ENCODE peak calls at places on chromosomes 1 and 21, in seven cellular contexts. B is H9, C is IMR-90, K is H1, T is mesenchymal stem cell, G is neuronal stem cell, E is mesendoderm. N is an unnamed sample.

GRCh38 chr21:38944903-38945302 is 139.2 kb downstream of the ETS2 start:
- DNase-seq in B (peak), C (no peak), K (peak), T (no peak), G (no peak), E (peak), N (no peak)

GRCh38 chr21:31872072-31872451 is 758 bp upstream of the HUNK start:
- DNase-seq in B (no peak), C (no peak), K (no peak), T (no peak), G (no peak), E (no peak), N (no peak)

GRCh38 chr1:23178931-23179330 is 10.3 kb upstream of the LUZP1 start:
- DNase-seq in B (no peak), C (peak), K (no peak), T (peak), G (no peak), E (no peak), N (peak)

GRCh38 chr21:22993144-22993543 is 1994.9 kb downstream of the NCAM2 start:
- DNase-seq in B (no peak), C (no peak), K (no peak), T (no peak), G (no peak), E (no peak), N (no peak)

GRCh38 chr1:43008106-43008424 is 49.4 kb upstream of the SLC2A1 start:
- DNase-seq in B (no peak), C (no peak), K (no peak), T (no peak), G (no peak), E (no peak), N (no peak)

GRCh38 chr1:204350857-204351573 is 8.7 kb downstream of the PLEKHA6 start:
- DNase-seq in B (peak), C (peak), K (peak), T (peak), G (peak), E (peak), N (peak)

GRCh38 chr1:30728832-30729638 is 5.7 kb upstream of the MATN1 start:
- DNase-seq in B (no peak), C (no peak), K (no peak), T (no peak), G (no peak), E (no peak), N (no peak)

GRCh38 chr1:43772978-43773377 is 65.6 kb downstream of the ST3GAL3 start:
- DNase-seq in B (no peak), C (no peak), K (no peak), T (no peak), G (no peak), E (no peak), N (no peak)

GRCh38 chr1:168801032-168801745 is 72.2 kb upstream of the DPT start:
- DNase-seq in B (no peak), C (no peak), K (no peak), T (no peak), G (no peak), E (peak), N (no peak)

GRCh38 chr1:53959664-53960250 is 13.6 kb downstream of the LRRC42 start:
- DNase-seq in B (no peak), C (no peak), K (no peak), T (peak), G (no peak), E (peak), N (peak)

GRCh38 chr1:111856411-111857135 is 100.9 kb downstream of the DDX20 start:
- DNase-seq in B (no peak), C (no peak), K (no peak), T (no peak), G (no peak), E (peak), N (no peak)

GRCh38 chr1:160494620-160495019 is 28.4 kb downstream of the SLAMF6 start:
- DNase-seq in B (peak), C (no peak), K (peak), T (no peak), G (no peak), E (peak), N (peak)

GRCh38 chr1:60130703-60131102 is 57.1 kb upstream of the C1orf87 start:
- DNase-seq in B (no peak), C (no peak), K (no peak), T (no peak), G (no peak), E (no peak), N (no peak)

GRCh38 chr1:118963456-118964430 is 24.4 kb downstream of the TBX15 start:
- DNase-seq in B (no peak), C (peak), K (no peak), T (peak), G (no peak), E (no peak), N (no peak)

GRCh38 chr1:95309031-95309459 is 75.0 kb downstream of the RWDD3 start:
- DNase-seq in B (peak), C (peak), K (no peak), T (peak), G (peak), E (peak), N (peak)

GRCh38 chr1:3668585-3669300 is 16.4 kb downstream of the TP73 start:
- DNase-seq in B (peak), C (no peak), K (peak), T (no peak), G (no peak), E (peak), N (peak)

GRCh38 chr1:246080031-246080430 is 427.0 kb downstream of the SMYD3 start:
- DNase-seq in B (no peak), C (no peak), K (no peak), T (no peak), G (no peak), E (no peak), N (no peak)

GRCh38 chr1:243977104-243977503 is 74.0 kb upstream of the ZBTB18 start:
- DNase-seq in B (no peak), C (no peak), K (no peak), T (no peak), G (no peak), E (no peak), N (no peak)

GRCh38 chr1:3049905-3050304 is 19.1 kb upstream of the PRDM16 start:
- DNase-seq in B (peak), C (no peak), K (no peak), T (no peak), G (no peak), E (no peak), N (no peak)

GRCh38 chr1:48851638-48852037 is 74.9 kb upstream of the BEND5 start:
- DNase-seq in B (no peak), C (no peak), K (no peak), T (no peak), G (no peak), E (no peak), N (no peak)

GRCh38 chr1:233673947-233674431 is 60.1 kb downstream of the KCNK1 start:
- DNase-seq in B (no peak), C (peak), K (no peak), T (no peak), G (no peak), E (peak), N (peak)

GRCh38 chr1:87803395-87803794 is 474.7 kb downstream of the LMO4 start:
- DNase-seq in B (no peak), C (no peak), K (no peak), T (no peak), G (no peak), E (no peak), N (no peak)

GRCh38 chr1:237012789-237013383 is 8.6 kb upstream of the MT1HL1 start:
- DNase-seq in B (no peak), C (no peak), K (no peak), T (no peak), G (no peak), E (no peak), N (no peak)

GRCh38 chr1:59316497-59317128 is 19.7 kb downstream of the FGGY start:
- DNase-seq in B (no peak), C (peak), K (no peak), T (peak), G (no peak), E (no peak), N (no peak)

GRCh38 chr1:61171915-61172485 is 89.6 kb downstream of the NFIA start:
- DNase-seq in B (no peak), C (no peak), K (no peak), T (no peak), G (no peak), E (no peak), N (no peak)

GRCh38 chr1:162019006-162019405 is 4.7 kb downstream of the OLFML2B start:
- DNase-seq in B (no peak), C (peak), K (no peak), T (no peak), G (no peak), E (no peak), N (no peak)

GRCh38 chr1:117036018-117036421 is 24.1 kb upstream of the TTF2 start:
- DNase-seq in B (peak), C (no peak), K (no peak), T (no peak), G (no peak), E (peak), N (no peak)
- H2BK120ac ChIP-seq in B (no peak), C (no peak), K (no peak), T (no peak), G (no peak), E (no peak), N (no peak)

GRCh38 chr1:226643167-226643566 is 94.6 kb downstream of the STUM start:
- DNase-seq in B (no peak), C (peak), K (no peak), T (peak), G (no peak), E (peak), N (peak)

GRCh38 chr1:226640288-226640687 is 91.7 kb downstream of the STUM start:
- DNase-seq in B (no peak), C (no peak), K (no peak), T (no peak), G (no peak), E (no peak), N (no peak)

GRCh38 chr1:226640737-226641136 is 92.2 kb downstream of the STUM start:
- DNase-seq in B (no peak), C (no peak), K (no peak), T (no peak), G (no peak), E (no peak), N (no peak)

GRCh38 chr1:226642421-226642820 is 93.9 kb downstream of the STUM start:
- DNase-seq in B (no peak), C (no peak), K (no peak), T (no peak), G (no peak), E (no peak), N (no peak)

DNA sequence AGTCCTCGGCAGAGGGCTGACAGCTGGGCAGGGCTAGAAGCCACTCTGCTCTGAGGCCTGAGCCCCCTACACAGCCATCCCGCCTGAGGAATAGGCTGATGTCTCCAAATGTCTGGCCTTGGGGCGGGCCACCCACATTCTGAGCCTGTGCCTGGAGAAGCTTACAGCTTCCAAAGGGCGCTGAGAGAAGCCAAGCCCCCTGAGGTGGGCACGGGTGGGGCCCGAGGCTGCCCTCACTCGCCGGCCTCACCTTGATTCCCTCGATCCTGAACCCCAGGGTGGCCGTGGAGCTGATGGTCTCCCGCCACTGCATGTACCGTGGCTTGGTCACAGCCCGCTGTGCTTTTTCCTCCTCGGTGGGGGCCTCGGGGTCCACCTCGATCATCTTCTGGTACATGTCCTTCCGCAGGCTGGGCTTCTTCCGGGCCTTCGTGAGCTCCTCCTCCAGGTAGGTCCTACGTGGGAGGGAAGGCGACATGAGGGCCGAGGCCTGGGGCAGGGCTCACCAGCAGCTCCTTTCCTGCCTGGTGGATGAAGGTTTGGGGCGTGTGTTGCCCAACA is 93.2 kb downstream of the STUM start:
- DNase-seq in B (no peak), C (no peak), K (no peak), T (no peak), G (no peak), E (no peak), N (no peak)
- H2BK120ac ChIP-seq in B (no peak), C (no peak), K (no peak), T (no peak), G (peak), E (no peak), N (no peak)

GRCh38 chr1:146010126-146010738 is 11.3 kb downstream of the HJV start:
- DNase-seq in B (no peak), C (no peak), K (no peak), T (no peak), G (no peak), E (no peak), N (no peak)
- H2BK120ac ChIP-seq in B (no peak), C (no peak), K (no peak), T (no peak), G (no peak), E (no peak), N (no peak)

GRCh38 chr1:184965889-184966860 is 8.1 kb downstream of the NIBAN1 start:
- DNase-seq in B (no peak), C (no peak), K (no peak), T (peak), G (no peak), E (no peak), N (no peak)
- H2BK120ac ChIP-seq in B (no peak), C (peak), K (no peak), T (peak), G (no peak), E (no peak), N (no peak)

DNA sequence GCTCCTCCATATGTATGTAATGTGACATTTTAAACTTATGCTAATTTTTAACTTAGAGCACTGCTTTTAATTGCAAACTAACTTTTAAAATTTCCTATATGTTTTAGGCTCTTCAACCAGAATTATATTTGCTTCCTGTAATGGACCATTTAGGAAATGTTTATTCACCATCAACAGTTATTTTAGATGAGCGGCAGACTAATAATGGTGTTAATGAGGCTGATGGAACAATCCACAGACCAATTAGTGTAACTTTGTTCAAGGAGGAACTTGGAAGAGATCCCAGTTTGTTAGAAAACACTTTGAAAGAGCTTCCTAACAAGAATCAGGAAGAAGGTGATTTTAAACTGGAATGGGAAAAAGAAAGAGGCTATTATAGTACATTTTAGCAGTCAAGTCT is 19.4 kb upstream of the GNG5 start:
- DNase-seq in B (no peak), C (no peak), K (no peak), T (no peak), G (no peak), E (no peak), N (no peak)
- H2BK120ac ChIP-seq in B (no peak), C (no peak), K (no peak), T (no peak), G (no peak), E (no peak), N (no peak)

DNA sequence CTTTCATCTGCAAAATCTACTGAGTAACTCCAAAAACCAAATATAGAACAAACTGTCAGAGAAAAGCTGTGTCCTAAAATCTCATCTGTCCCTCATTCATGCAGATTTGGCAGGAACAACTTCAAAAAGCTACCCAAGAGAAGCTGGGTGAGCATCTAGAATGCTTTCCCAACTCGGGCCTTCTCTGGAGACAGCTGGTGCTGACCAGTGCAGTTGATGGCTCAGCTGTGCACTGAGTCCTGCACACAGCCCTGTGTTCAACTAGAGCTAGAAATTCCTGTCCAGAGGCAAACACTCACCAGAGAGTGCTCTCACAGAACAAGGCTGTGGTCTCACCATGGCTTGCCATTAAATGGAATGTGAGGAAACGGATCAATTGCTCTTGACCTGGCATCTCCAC is 202.8 kb downstream of the ASTN1 start:
- DNase-seq in B (no peak), C (no peak), K (no peak), T (no peak), G (no peak), E (no peak), N (no peak)
- H2BK120ac ChIP-seq in B (no peak), C (no peak), K (no peak), T (no peak), G (no peak), E (no peak), N (no peak)

DNA sequence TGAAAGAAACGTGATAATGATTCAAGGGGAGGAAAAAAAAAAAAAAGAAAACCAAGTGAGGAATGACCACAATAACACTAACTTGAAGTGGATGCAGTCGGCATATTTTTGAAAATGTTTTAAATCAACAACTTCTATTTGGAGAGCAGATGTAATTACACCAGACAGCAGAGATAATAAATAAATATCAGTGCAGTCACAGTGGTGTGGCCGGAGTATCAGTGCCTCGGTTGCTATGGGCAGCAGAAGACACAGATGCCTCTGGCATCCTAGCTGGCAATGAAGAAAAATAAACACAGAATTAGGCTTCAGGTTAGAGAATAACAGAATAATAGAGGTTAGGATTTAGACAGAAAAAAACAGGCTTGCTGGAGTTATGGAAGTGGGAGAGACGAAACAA is 888.3 kb downstream of the LTN1 start:
- DNase-seq in B (no peak), C (no peak), K (no peak), T (no peak), G (no peak), E (no peak), N (no peak)
- H2BK120ac ChIP-seq in B (no peak), C (no peak), K (no peak), T (no peak), G (no peak), E (no peak), N (no peak)

GRCh38 chr1:24648919-24649318 is 5.8 kb downstream of the SRRM1 start:
- DNase-seq in B (no peak), C (no peak), K (no peak), T (no peak), G (no peak), E (no peak), N (no peak)
- H2BK120ac ChIP-seq in B (no peak), C (no peak), K (no peak), T (no peak), G (no peak), E (no peak), N (no peak)

GRCh38 chr21:45531393-45532215 is 10.6 kb downstream of the SLC19A1 start:
- DNase-seq in B (no peak), C (no peak), K (peak), T (no peak), G (no peak), E (no peak), N (no peak)
- H2BK120ac ChIP-seq in B (no peak), C (no peak), K (no peak), T (no peak), G (no peak), E (no peak), N (no peak)

GRCh38 chr1:41395599-41395956 is 34.3 kb downstream of the FOXO6 start:
- DNase-seq in B (no peak), C (no peak), K (no peak), T (no peak), G (no peak), E (no peak), N (no peak)

GRCh38 chr1:41396084-41396483 is 34.9 kb downstream of the FOXO6 start:
- DNase-seq in B (no peak), C (no peak), K (no peak), T (no peak), G (no peak), E (no peak), N (no peak)

GRCh38 chr1:41394918-41395598 is 33.8 kb downstream of the FOXO6 start:
- DNase-seq in B (peak), C (no peak), K (peak), T (peak), G (peak), E (peak), N (no peak)

GRCh38 chr1:41397943-41398342 is 36.7 kb downstream of the FOXO6 start:
- DNase-seq in B (no peak), C (no peak), K (no peak), T (no peak), G (no peak), E (no peak), N (no peak)

GRCh38 chr1:41397020-41397419 is 35.8 kb downstream of the FOXO6 start:
- DNase-seq in B (no peak), C (no peak), K (no peak), T (no peak), G (no peak), E (no peak), N (no peak)
- H2BK120ac ChIP-seq in B (no peak), C (no peak), K (no peak), T (no peak), G (no peak), E (no peak), N (no peak)